ENCODE peak calls at places on chromosomes 2 and 18, in five cellular contexts. O is AG10803, D is uterus, X is left ventricle myocardium inferior, G is pancreas. N is an unnamed sample.

GRCh38 chr18:33826151-33826550 is 248.1 kb downstream of the ASXL3 start:
- DNase-seq in G (no peak), D (no peak), X (no peak), O (no peak), N (no peak)

GRCh38 chr2:25673170-25674002 is at the start of gene DTNB:
- DNase-seq in O (peak), D (peak), G (peak), X (peak), N (no peak)

GRCh38 chr2:133461484-133461883 is 106.8 kb downstream of the NCKAP5 start:
- DNase-seq in D (no peak), G (no peak), O (no peak), X (no peak), N (no peak)

GRCh38 chr2:54613361-54613760 is 110.1 kb upstream of the EML6 start:
- DNase-seq in G (no peak), D (no peak), X (no peak), O (no peak), N (no peak)

GRCh38 chr2:133568172-133568571 is at the start of gene NCKAP5:
- DNase-seq in D (no peak), O (peak), G (peak), X (no peak), N (no peak)

GRCh38 chr18:73258375-73259087 is 390.7 kb upstream of the NETO1 start:
- DNase-seq in O (no peak), G (no peak), D (no peak), X (no peak), N (no peak)

GRCh38 chr2:120999374-121000097 is 263.9 kb downstream of the GLI2 start:
- DNase-seq in G (no peak), X (no peak), D (no peak), O (peak), N (no peak)

GRCh38 chr2:101200714-101201113 is 49.5 kb upstream of the TBC1D8 start:
- DNase-seq in X (no peak), G (no peak), O (peak), D (no peak), N (no peak)

GRCh38 chr2:82320296-82320695 is 2015.7 kb upstream of the LRRTM1 start:
- DNase-seq in O (no peak), G (no peak), X (no peak), D (no peak), N (no peak)

GRCh38 chr2:8039732-8040131 is 642.1 kb upstream of the ID2 start:
- DNase-seq in X (no peak), D (no peak), G (no peak), O (no peak), N (no peak)

GRCh38 chr2:28753043-28753683 is 1.5 kb downstream of the PPP1CB start:
- DNase-seq in X (peak), G (peak), O (peak), D (peak), N (no peak)

GRCh38 chr2:145682536-145683157 is 1162.7 kb upstream of the ZEB2 start:
- DNase-seq in X (no peak), D (no peak), O (no peak), G (no peak), N (no peak)

GRCh38 chr2:197500503-197501179 is 462 bp downstream of the HSPE1 start:
- DNase-seq in O (peak), D (no peak), G (no peak), X (no peak), N (no peak)

GRCh38 chr18:9597609-9598008 is 16.8 kb downstream of the PPP4R1 start:
- DNase-seq in G (no peak), D (no peak), X (no peak), O (no peak), N (no peak)

GRCh38 chr2:167478196-167478595 is 589.9 kb downstream of the XIRP2 start:
- DNase-seq in X (no peak), O (no peak), D (no peak), G (no peak), N (no peak)

GRCh38 chr2:74515271-74516069 is 1.2 kb downstream of the TLX2 start:
- DNase-seq in X (no peak), G (no peak), D (no peak), O (no peak), N (no peak)

GRCh38 chr2:74585406-74586182 is 31.1 kb downstream of the DOK1 start:
- DNase-seq in O (no peak), X (peak), G (no peak), D (no peak), N (no peak)

GRCh38 chr2:74566423-74567085 is 12.0 kb downstream of the DOK1 start:
- DNase-seq in G (no peak), O (peak), D (no peak), X (no peak), N (peak)

DNA sequence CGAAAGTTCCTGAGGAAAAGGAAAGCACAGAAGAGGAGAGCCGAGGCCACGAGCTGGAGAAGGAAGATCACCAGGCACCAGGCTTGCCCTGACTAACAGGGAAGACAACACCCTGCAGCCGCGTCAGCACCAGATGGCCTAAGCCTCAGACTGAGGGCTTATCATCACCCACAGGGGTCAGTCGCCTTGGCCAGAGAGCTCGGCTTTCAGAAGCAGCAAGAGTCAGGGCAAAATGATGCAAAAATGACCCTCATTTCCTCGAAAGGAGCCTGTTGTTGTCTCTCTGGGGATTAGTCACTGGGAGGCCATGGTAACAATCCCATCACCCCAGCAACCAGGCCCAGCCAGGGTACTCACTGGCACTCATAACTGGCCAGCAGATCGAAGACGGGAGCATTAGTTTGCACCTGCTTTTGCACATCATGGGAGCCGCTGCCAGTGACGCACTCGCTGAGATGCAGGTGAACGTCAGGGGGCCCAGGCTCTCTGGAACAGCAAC is 42.7 kb upstream of the ZFP36L2 start:
- DNase-seq in O (peak), G (peak), X (peak), D (peak), N (peak)
- TF ChIP-seq CTCF in O (peak), G (no peak), X (peak), D (peak), N (no peak)

DNA sequence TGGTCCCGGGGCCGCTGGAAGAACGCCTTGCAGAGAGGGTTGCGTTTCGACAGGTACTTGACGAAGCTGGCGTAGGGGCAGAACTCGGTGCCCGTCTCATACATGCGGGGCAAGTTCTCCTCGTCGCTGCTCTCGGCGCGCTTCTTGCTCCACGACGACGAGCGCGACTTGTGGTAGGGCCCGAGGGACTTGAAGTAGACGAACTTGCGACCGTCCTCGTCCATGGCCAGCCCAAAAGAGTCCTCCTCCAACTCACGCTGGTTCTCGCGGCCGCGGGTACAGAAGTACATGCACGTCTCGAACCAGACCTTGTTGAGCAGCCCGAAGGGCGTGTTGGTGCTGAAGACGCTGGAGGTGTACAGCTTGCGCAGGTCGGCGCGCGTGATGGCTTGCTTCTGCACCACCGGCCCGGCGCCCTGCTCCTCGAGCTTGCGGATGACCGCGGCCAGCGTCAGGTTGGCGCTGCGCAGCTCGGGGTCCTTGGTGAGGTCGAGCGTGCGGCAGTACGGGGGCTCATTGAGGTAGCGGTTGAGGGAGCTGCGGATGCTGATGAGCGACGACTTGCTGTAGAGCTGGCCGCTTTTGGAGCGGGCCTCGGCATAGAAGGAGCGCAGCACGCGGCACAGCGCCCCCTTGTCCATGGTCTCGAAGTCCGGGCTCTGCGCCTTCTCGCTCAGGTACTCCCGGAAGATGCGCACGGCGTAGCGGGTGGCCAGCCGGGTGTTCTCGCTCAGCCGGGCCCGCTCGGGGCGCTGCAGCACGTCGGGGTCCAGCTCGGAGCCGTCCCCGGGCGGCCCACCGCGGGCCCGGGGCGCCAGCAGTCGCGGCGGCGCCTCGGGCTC is 830 bp downstream of the KCTD1 start:
- DNase-seq in O (peak), G (peak), X (peak), D (peak), N (no peak)
- H3K4me3 ChIP-seq in O (peak), G (peak), X (peak), D (peak), N (peak)

GRCh38 chr2:129334128-129334527 is 645.3 kb upstream of the RAB6C start:
- DNase-seq in D (no peak), G (no peak), X (no peak), O (no peak), N (no peak)

GRCh38 chr2:129330504-129330903 is 649.0 kb upstream of the RAB6C start:
- DNase-seq in D (no peak), X (no peak), G (no peak), O (no peak), N (no peak)

GRCh38 chr2:129329574-129329973 is 649.9 kb upstream of the RAB6C start:
- DNase-seq in X (no peak), D (no peak), G (no peak), O (no peak), N (no peak)

GRCh38 chr2:129334696-129335095 is 644.8 kb upstream of the RAB6C start:
- DNase-seq in G (no peak), D (no peak), O (no peak), X (peak), N (no peak)

DNA sequence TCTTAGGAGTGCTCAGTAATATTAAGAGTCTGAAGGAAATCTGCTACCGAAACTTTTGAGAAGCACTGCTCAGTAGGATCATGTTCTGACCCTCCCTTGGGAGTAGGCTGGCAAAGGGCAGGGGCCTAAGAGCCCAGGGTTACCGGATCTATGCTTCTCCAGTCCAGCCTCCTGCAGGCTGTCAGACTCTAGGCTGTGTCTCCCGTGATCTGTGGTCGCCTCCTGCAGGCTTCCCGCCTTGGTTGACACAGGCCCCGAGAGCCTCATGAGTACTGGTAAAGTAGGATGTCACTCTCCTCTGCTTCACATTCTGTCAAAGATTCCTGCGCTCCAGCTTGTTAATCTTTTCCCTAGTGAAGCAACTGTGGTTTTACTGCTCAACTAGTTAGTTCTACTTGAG is 647.8 kb upstream of the RAB6C start:
- DNase-seq in O (no peak), D (no peak), X (no peak), G (no peak), N (no peak)
- TF ChIP-seq CTCF in O (no peak), D (no peak), X (no peak), G (no peak), N (no peak)

GRCh38 chr18:46343940-46344372 is 239.8 kb downstream of the HAUS1 start:
- DNase-seq in G (no peak), O (no peak), X (peak), D (peak), N (no peak)
- H3K4me3 ChIP-seq in G (no peak), O (no peak), X (no peak), D (no peak), N (no peak)

DNA sequence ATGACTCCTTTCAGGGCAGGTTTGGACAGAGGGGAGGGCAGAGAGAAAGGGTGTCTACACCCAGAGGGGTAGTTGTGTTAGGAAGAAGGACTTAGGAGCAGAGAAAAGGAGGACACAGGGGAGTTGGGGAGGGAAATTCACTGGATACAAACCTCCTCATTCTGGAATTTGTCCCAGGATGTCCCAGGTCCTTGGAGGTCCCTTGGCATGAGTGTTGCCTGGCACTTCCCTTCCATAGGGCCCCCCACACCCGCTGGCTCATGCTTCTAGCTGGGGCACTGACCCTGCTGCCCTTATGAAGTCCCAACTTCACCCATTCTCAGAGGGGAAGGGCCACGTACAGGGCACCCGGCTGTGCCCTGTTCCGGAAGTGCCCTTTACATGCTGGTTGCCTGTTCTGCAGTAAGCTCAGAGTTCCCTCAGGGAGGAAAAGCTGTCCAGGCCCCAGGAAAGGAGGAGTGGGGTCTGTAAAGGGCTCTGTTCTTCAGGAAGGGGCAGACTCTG is 93.6 kb upstream of the SMAD2 start:
- DNase-seq in G (no peak), O (no peak), D (no peak), X (no peak), N (no peak)
- TF ChIP-seq CTCF in G (no peak), O (no peak), D (no peak), X (no peak), N (no peak)

GRCh38 chr18:24024425-24024824 is 9.9 kb downstream of the TTC39C start:
- DNase-seq in X (no peak), D (no peak), G (no peak), O (no peak), N (no peak)
- H3K4me3 ChIP-seq in X (no peak), D (no peak), G (no peak), O (no peak), N (no peak)